ENCODE peak calls at places on chromosomes 13 and 19, in five cellular contexts. F, V, P, W and M are unnamed samples.

GRCh38 chr19:33428627-33429013 is 55.1 kb downstream of the CEBPG start:
- DNase-seq in W (no peak), V (no peak), F (peak; percentile 4), P (no peak), M (no peak)

GRCh38 chr19:29260477-29261317 is 47.7 kb upstream of the UQCRFS1 start:
- DNase-seq in V (peak; percentile 52), W (no peak), F (no peak), P (no peak), M (peak; percentile 36)

GRCh38 chr19:51194527-51195315 is 30.2 kb upstream of the CD33 start:
- DNase-seq in F (no peak), W (no peak), V (no peak), P (no peak), M (no peak)

GRCh38 chr13:97141564-97142005 is 80.5 kb upstream of the MBNL2 start:
- DNase-seq in V (no peak), P (peak; percentile 76), W (peak; percentile 50), F (no peak), M (peak; percentile 90)

GRCh38 chr13:43307921-43308433 is 284.6 kb downstream of the DNAJC15 start:
- DNase-seq in W (peak; percentile 73), P (peak; percentile 85), F (peak; percentile 87), V (peak; percentile 71), M (peak; percentile 92)

GRCh38 chr19:12331211-12331941 is 2.1 kb downstream of the ZNF563 start:
- DNase-seq in V (no peak), P (no peak), W (no peak), F (no peak), M (no peak)

GRCh38 chr13:49256841-49257240 is 9.1 kb downstream of the CDADC1 start:
- DNase-seq in V (no peak), P (no peak), F (no peak), W (no peak), M (peak; percentile 87)

GRCh38 chr13:99859178-99860177 is 112.1 kb downstream of the ZIC5 start:
- DNase-seq in P (peak; percentile 2), V (no peak), W (no peak), F (no peak), M (no peak)

GRCh38 chr19:48239120-48239519 is 16.6 kb downstream of the CARD8 start:
- DNase-seq in V (no peak), W (no peak), F (no peak), P (no peak), M (no peak)

GRCh38 chr19:926595-927043 is 784 bp downstream of the ARID3A start:
- DNase-seq in V (no peak), F (peak; percentile 70), P (no peak), W (no peak), M (peak; percentile 45)

GRCh38 chr13:113952983-113953520 is 20.8 kb downstream of the C13orf46 start:
- DNase-seq in F (no peak), P (no peak), V (no peak), W (no peak), M (no peak)

GRCh38 chr13:102484329-102484728 is 82.5 kb upstream of the FGF14 start:
- DNase-seq in P (no peak), F (no peak), V (no peak), W (no peak), M (peak; percentile 54)

GRCh38 chr19:29560313-29561075 is 34.7 kb downstream of the VSTM2B start:
- DNase-seq in P (no peak), V (no peak), F (no peak), W (no peak), M (no peak)

GRCh38 chr13:34076943-34077703 is 259.2 kb downstream of the RFC3 start:
- DNase-seq in W (no peak), V (peak; percentile 35), F (no peak), P (peak; percentile 52), M (peak; percentile 39)

GRCh38 chr13:49097374-49097773 is 121.7 kb downstream of the FNDC3A start:
- DNase-seq in P (no peak), W (no peak), F (no peak), V (no peak), M (peak; percentile 97)

GRCh38 chr19:48807590-48808308 is 3.1 kb downstream of the BCAT2 start:
- DNase-seq in P (no peak), F (no peak), V (peak; percentile 20), W (no peak), M (no peak)

GRCh38 chr13:99356216-99357089 is 49.3 kb upstream of the GPR183 start:
- DNase-seq in W (no peak), P (no peak), F (no peak), V (no peak), M (peak; percentile 89)

GRCh38 chr13:86830046-86830445 is 841.1 kb upstream of the SLITRK5 start:
- DNase-seq in P (no peak), V (no peak), F (no peak), W (no peak), M (no peak)

GRCh38 chr13:93145199-93145598 is 81.4 kb upstream of the GPC6 start:
- DNase-seq in P (no peak), F (no peak), W (no peak), V (no peak), M (no peak)

GRCh38 chr13:102933076-102933922 is 87.5 kb downstream of the ERCC5 start:
- DNase-seq in W (no peak), P (no peak), F (no peak), V (no peak), M (no peak)

GRCh38 chr19:41505105-41505504 is 62.1 kb downstream of the ERICH4 start:
- DNase-seq in F (no peak), W (no peak), V (no peak), P (no peak), M (no peak)

GRCh38 chr19:50326101-50326664 is 3.0 kb downstream of the KCNC3 start:
- DNase-seq in W (peak; percentile 31), P (no peak), F (no peak), V (no peak), M (no peak)

GRCh38 chr13:104809483-104809882 is 1726.0 kb downstream of the EFNB2 start:
- DNase-seq in V (no peak), W (no peak), P (no peak), F (no peak), M (peak; percentile 0)

DNA sequence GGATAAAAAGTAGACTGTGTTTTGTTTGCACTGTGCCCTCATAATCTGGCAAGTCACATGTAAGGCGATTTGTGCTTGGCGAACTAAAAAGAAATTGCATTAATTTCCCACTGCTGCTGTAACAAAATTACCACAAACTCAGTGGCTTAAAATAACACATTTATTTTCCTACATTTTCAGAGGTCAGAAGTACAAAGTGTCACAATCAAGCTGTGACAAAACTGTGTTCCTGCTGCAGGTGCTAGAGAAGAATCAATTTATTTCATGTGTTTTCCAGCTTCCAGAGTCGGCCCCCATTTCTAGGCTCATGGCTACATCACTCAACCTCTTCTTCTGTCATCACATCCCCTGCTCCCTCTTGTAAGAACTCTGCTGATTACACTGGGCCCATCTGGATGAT is 158.6 kb upstream of the UFM1 start:
- DNase-seq in W (no peak), P (no peak), V (no peak), F (no peak), M (no peak)
- H3K4me3 ChIP-seq in W (no peak overlapping the region), P (no peak overlapping the region), V (no peak overlapping the region), F (no peak overlapping the region), M (no peak overlapping the region)

GRCh38 chr13:19586904-19587634 is 25.7 kb upstream of the TPTE2 start:
- DNase-seq in V (peak; percentile 52), F (no peak), P (peak; percentile 24), W (no peak), M (peak; percentile 47)
- H3K4me3 ChIP-seq in V (peak overlapping the region; percentile 48), F (peak overlapping the region; percentile 35), P (peak overlapping the region; percentile 17), W (no peak overlapping the region), M (peak overlapping the region; percentile 15)

GRCh38 chr19:20397292-20397691 is 168.3 kb downstream of the ZNF737 start:
- DNase-seq in W (no peak), V (no peak), P (no peak), F (no peak), M (no peak)
- H3K4me3 ChIP-seq in W (no peak overlapping the region), V (no peak overlapping the region), P (no peak overlapping the region), F (no peak overlapping the region), M (no peak overlapping the region)

GRCh38 chr13:27918918-27919255 is 913 bp upstream of the PDX1 start:
- DNase-seq in F (no peak), P (no peak), V (no peak), W (peak; percentile 8), M (no peak)

GRCh38 chr13:27917121-27917947 is 2.5 kb upstream of the PDX1 start:
- DNase-seq in P (no peak), V (no peak), F (no peak), W (peak; percentile 13), M (no peak)

GRCh38 chr13:27919299-27919933 is 384 bp upstream of the PDX1 start:
- DNase-seq in W (peak; percentile 90), P (no peak), V (no peak), F (no peak), M (no peak)

GRCh38 chr13:27919934-27920676 is at the start of gene PDX1:
- DNase-seq in V (peak; percentile 70), P (no peak), F (peak; percentile 27), W (no peak), M (no peak)

DNA sequence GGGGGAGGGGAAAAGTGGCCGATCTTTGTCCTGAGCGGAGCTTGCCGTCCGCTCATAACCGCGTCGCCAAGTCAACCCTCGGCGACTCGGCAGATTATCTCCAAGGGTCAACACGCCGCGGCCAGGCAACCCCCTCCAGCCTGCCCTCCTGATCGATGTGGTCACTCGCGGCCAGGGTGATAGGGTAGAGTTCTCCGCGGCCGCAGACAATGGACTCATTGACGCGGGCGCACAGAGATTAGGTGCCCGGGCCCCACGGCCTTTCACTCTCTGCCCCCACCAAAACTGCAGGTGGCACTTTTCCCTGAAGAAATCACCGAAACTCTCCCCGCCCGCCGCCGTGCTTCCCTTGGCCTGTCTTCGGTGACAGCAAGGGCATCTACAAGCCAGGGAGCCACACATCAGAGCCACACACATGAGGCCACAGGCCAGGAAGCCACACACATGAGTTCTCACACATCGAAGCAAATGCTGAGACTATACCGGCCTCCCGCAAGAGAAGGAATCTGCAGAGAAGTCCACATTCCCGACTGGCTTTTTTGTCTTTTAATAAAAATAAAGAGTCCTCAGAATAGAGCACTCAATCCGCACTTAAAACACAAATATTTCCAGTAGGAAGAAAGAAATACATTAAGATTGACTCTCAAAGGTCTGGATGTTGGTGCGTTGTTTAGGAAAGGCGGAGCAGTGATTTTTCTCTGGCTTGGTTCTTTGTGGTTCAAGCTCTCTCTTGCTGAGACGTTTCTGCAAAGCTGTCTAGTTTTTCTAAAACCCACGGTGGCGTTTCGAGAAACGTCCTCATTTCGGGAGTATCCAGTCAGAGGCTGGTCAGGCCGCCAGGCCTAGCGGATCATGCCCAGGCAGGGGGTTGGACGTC is 1.5 kb upstream of the PDX1 start:
- DNase-seq in W (peak; percentile 57), V (no peak), F (no peak), P (no peak), M (no peak)
- H3K4me3 ChIP-seq in W (peak overlapping the region; percentile 34), V (no peak overlapping the region), F (peak overlapping the region; percentile 33), P (no peak overlapping the region), M (no peak overlapping the region)